ENCODE peak calls at places on chromosome 17, in six cellular contexts. G is MCF 10A, P is posterior vena cava, C is EL, T is IMR-90, E is AG04449. F is an unnamed sample.

GRCh38 chr17:19724501-19725420 is 8.4 kb upstream of the SLC47A2 start:
- DNase-seq in G (peak), C (peak), T (no peak), E (no peak), P (peak), F (peak)

GRCh38 chr17:6361733-6362132 is 73.2 kb downstream of the AIPL1 start:
- DNase-seq in E (no peak), T (no peak), P (no peak), G (peak), C (peak), F (no peak)

GRCh38 chr17:82657926-82658325 is 9.7 kb upstream of the WDR45B start:
- DNase-seq in E (no peak), T (no peak), P (peak), C (no peak), G (no peak), F (no peak)

GRCh38 chr17:39171933-39172332 is 6.0 kb upstream of the ARL5C start:
- DNase-seq in E (no peak), T (no peak), C (no peak), P (no peak), G (no peak), F (no peak)

GRCh38 chr17:30831257-30831656 is 509 bp upstream of the ATAD5 start:
- DNase-seq in C (no peak), G (peak), P (no peak), T (peak), E (no peak), F (no peak)

GRCh38 chr17:42525221-42525620 is 10.8 kb upstream of the NAGLU start:
- DNase-seq in P (peak), E (peak), C (peak), T (peak), G (no peak), F (no peak)

GRCh38 chr17:20202141-20202574 is 193.0 kb downstream of the SPECC1 start:
- DNase-seq in T (no peak), C (no peak), P (no peak), G (no peak), E (no peak), F (peak)

GRCh38 chr17:35808962-35809854 is at the start of gene TAF15:
- DNase-seq in C (peak), G (peak), P (peak), T (peak), E (peak), F (peak)

GRCh38 chr17:41404024-41404651 is 6.7 kb upstream of the KRT31 start:
- DNase-seq in C (peak), E (peak), P (no peak), G (peak), T (peak), F (no peak)

GRCh38 chr17:79904865-79905264 is 65.6 kb upstream of the CBX4 start:
- DNase-seq in T (no peak), P (no peak), E (no peak), G (no peak), C (no peak), F (no peak)

GRCh38 chr17:49450181-49450580 is 35.5 kb upstream of the PHB1 start:
- DNase-seq in C (no peak), P (no peak), T (no peak), G (no peak), E (no peak), F (no peak)

GRCh38 chr17:74950207-74950606 is 14.5 kb downstream of the OTOP3 start:
- DNase-seq in T (no peak), P (no peak), E (no peak), G (peak), C (no peak), F (no peak)

GRCh38 chr17:55734128-55734781 is 11.6 kb upstream of the TMEM100 start:
- DNase-seq in C (peak), P (no peak), G (no peak), E (no peak), T (peak), F (no peak)

GRCh38 chr17:13337864-13338371 is 263.8 kb downstream of the HS3ST3A1 start:
- DNase-seq in E (no peak), T (peak), G (peak), C (peak), P (no peak), F (no peak)

GRCh38 chr17:42774066-42774750 is 959 bp downstream of the VPS25 start:
- DNase-seq in G (peak), E (no peak), P (no peak), T (peak), C (peak), F (no peak)

GRCh38 chr17:48589831-48590602 is at the start of gene HOXB3:
- DNase-seq in C (no peak), E (peak), G (no peak), T (peak), P (no peak), F (no peak)

GRCh38 chr17:48100591-48101011 is 677 bp downstream of the CBX1 start:
- DNase-seq in C (peak), G (peak), T (peak), E (no peak), P (no peak), F (peak)